ENCODE peak calls at places on chromosomes 5 and 9, in eight cellular contexts. Y, Z, G, J, M, C, O and A are unnamed samples. For H3K27me3, the result is how much of the 10 kb centered on the place peaks cover.

GRCh38 chr9:117278020-117278419 is 136.8 kb downstream of the ASTN2 start:
- DNase-seq in O (no peak), M (no peak), J (no peak), G (no peak), C (no peak), Z (no peak), Y (no peak), A (no peak)

GRCh38 chr5:54309237-54309636 is 1.1 kb downstream of the ARL15 start:
- DNase-seq in Z (no peak), J (no peak), G (no peak), C (no peak), O (no peak), Y (no peak), M (no peak), A (no peak)

GRCh38 chr5:95365302-95366095 is 25.7 kb upstream of the FAM81B start:
- DNase-seq in J (no peak), C (no peak), Z (no peak), O (no peak), Y (no peak), G (no peak), M (no peak), A (no peak)

GRCh38 chr5:98492258-98492657 is 281.2 kb upstream of the RGMB start:
- DNase-seq in M (no peak), O (no peak), J (no peak), Y (no peak), Z (no peak), C (no peak), G (no peak), A (no peak)

GRCh38 chr9:131361202-131361833 is 32.6 kb upstream of the PRRC2B start:
- DNase-seq in M (no peak), Y (peak), O (no peak), C (peak), Z (no peak), J (peak), G (peak), A (no peak)

GRCh38 chr5:54861212-54861894 is 124.0 kb downstream of the ESM1 start:
- DNase-seq in Y (no peak), C (no peak), G (peak), J (no peak), M (no peak), Z (no peak), O (no peak), A (no peak)

GRCh38 chr9:1759901-1760300 is 255.2 kb upstream of the SMARCA2 start:
- DNase-seq in M (no peak), J (no peak), G (no peak), O (no peak), Y (no peak), Z (no peak), C (no peak), A (no peak)

GRCh38 chr5:1315709-1316587 is 21.1 kb upstream of the TERT start:
- DNase-seq in G (no peak), C (no peak), Z (peak), M (peak), O (no peak), Y (peak), J (peak), A (peak)

GRCh38 chr5:149038336-149039075 is 24.4 kb downstream of the SH3TC2 start:
- DNase-seq in M (no peak), G (no peak), O (no peak), C (no peak), J (no peak), Z (no peak), Y (no peak), A (no peak)

GRCh38 chr5:165630211-165630866 is 2124.9 kb downstream of the MAT2B start:
- DNase-seq in Y (no peak), O (no peak), M (peak), J (peak), Z (peak), G (peak), C (no peak), A (no peak)

GRCh38 chr5:178209334-178210072 is 5.2 kb downstream of the HNRNPAB start:
- DNase-seq in Z (no peak), J (no peak), O (no peak), M (no peak), G (no peak), Y (no peak), C (no peak), A (no peak)

GRCh38 chr9:100601216-100601615 is 23.3 kb downstream of the CAVIN4 start:
- DNase-seq in J (peak), M (peak), C (peak), Y (no peak), Z (peak), G (peak), O (no peak), A (no peak)

GRCh38 chr5:93579561-93580386 is 1.2 kb downstream of the NR2F1-AS1 start:
- DNase-seq in O (no peak), G (no peak), M (peak), Y (no peak), C (no peak), J (no peak), Z (no peak), A (no peak)

GRCh38 chr5:121967187-121967586 is 5.4 kb downstream of the SRFBP1 start:
- DNase-seq in J (no peak), O (no peak), M (no peak), Z (no peak), G (no peak), C (no peak), Y (no peak), A (no peak)

GRCh38 chr9:126625329-126626116 is 11.8 kb downstream of the LMX1B start:
- DNase-seq in O (no peak), Z (no peak), Y (no peak), C (no peak), M (no peak), G (no peak), J (no peak), A (no peak)

GRCh38 chr5:178368716-178369300 is 136.2 kb upstream of the PHYKPL start:
- DNase-seq in O (no peak), J (no peak), M (no peak), Y (no peak), Z (no peak), C (no peak), G (no peak), A (no peak)

GRCh38 chr5:75856056-75856455 is 138.8 kb upstream of the POC5 start:
- DNase-seq in C (no peak), J (no peak), O (no peak), Z (no peak), M (no peak), Y (no peak), G (no peak), A (no peak)

DNA sequence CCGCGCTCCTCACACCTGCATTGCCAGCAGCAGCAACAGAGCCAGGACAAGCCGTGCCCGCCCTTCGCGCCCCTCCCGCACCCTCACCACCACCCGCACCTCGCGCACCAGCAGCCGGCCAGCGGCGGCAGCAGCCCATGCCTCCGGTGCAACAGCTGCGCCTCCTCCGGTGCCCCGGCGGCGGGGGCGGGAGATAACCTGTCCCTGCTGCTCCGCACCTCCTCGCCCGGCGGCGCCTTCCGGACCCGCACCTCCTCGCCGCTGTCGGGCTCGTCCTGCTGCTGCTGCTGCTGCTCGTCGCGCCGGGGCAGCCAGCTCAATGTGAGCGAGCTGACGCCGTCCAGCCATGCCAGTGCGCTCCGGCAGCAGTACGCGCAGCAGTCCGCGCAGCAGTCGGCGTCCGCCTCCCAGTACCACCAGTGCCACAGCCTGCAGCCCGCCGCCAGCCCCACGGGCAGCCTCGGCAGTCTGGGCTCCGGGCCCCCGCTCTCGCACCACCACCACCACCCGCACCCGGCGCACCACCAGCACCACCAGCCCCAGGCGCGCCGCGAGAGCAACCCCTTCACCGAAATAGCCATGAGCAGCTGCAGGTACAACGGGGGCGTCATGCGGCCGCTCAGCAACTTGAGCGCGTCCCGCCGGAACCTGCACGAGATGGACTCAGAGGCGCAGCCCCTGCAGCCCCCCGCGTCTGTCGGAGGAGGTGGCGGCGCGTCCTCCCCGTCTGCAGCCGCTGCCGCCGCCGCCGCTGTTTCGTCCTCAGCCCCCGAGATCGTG is 517 bp downstream of the KCNN2 start:
- DNase-seq in J (no peak), M (peak), O (peak), G (peak), C (no peak), Z (no peak), Y (no peak), A (no peak)
- H3K27me3 ChIP-seq in J (half or more), M (under half), O (under half), G (under half), C (under half), Z (under half), Y (under half), A (under half)

DNA sequence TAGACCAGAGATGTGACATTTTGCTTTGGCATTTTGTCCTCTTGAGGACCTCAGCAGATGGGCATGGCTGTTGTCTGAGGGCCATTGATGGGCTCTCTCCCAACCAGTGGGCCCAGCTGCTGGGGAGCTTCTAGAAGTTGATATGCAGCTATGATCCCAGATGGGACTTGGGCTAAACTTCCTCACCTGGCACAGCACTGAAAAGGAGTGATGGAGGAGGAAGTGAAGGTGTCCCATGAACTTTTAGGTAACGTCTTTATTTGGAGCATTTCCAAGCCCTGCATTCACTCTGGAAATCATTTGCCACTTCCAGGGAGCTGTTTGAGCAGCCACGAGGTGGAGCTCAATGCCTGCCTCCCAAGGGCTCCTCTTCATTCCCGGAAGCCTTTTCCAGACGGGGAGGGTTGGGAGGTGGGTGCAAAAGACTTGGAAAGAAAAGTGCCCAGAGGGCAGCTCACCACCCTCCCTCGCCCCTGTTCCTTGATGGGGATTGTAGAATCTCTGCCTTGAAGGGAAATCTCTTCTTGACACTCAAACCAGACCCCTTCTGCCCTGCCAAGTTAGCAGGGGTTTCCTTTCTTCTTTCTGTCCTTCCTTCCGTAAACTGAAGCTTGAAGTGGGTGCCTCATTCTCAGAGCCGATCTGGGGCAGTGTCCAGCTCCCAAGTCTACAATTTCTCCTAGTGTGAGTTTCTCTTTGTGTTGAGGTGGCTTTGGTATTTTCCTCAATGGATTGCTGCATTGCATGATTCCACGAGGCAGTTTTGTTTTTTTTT is 18.1 kb upstream of the NEUROG1 start:
- DNase-seq in C (no peak), Y (no peak), M (no peak), G (peak), Z (peak), O (no peak), J (peak), A (no peak)
- H3K27me3 ChIP-seq in C (under half), Y (under half), M (under half), G (under half), Z (under half), O (half or more), J (under half), A (half or more)

GRCh38 chr9:21976334-21976875 is 17.8 kb downstream of the CDKN2A start:
- DNase-seq in C (no peak), O (no peak), G (no peak), J (no peak), Z (no peak), Y (no peak), M (no peak), A (no peak)
- H3K27me3 ChIP-seq in C (half or more), O (half or more), G (half or more), J (half or more), Z (under half), Y (half or more), M (under half), A (under half)

DNA sequence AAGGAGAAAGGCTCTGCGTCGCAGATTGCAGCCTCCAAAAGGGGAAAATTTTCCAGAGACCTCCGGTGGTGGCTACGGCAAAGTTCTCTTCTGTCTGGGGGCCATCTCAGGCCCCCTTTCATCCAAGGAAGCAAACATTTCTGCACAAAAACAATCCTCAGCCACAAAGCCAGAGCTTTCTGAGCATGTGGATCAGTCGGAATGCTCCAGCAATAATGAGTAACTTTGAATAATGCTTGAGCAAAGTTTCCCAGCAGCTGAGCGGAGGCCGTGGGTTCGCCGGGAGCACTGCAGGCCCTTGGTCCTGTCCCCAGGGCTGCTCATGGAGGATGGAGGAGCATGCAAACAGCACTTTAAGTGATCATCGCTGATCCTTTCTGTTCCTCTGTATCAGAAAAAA is 60.2 kb upstream of the UNC5A start:
- DNase-seq in C (no peak), Y (no peak), G (no peak), Z (no peak), O (no peak), M (no peak), J (no peak), A (no peak)
- H3K27me3 ChIP-seq in C (under half), Y (half or more), G (under half), Z (under half), O (half or more), M (under half), J (half or more), A (under half)

GRCh38 chr9:133519693-133520092 is 5.1 kb downstream of the MYMK start:
- DNase-seq in C (peak), O (no peak), Z (no peak), G (no peak), Y (no peak), J (no peak), M (no peak), A (no peak)

GRCh38 chr9:133518193-133518592 is 6.6 kb downstream of the MYMK start:
- DNase-seq in O (no peak), Z (no peak), M (no peak), J (no peak), C (no peak), G (no peak), Y (no peak), A (no peak)

GRCh38 chr9:133520121-133520835 is 4.5 kb downstream of the MYMK start:
- DNase-seq in G (no peak), Y (no peak), O (no peak), M (no peak), C (peak), J (no peak), Z (no peak), A (no peak)

GRCh38 chr9:133517711-133518110 is 7.0 kb downstream of the MYMK start:
- DNase-seq in J (no peak), C (peak), Z (no peak), Y (no peak), M (no peak), G (no peak), O (no peak), A (no peak)

DNA sequence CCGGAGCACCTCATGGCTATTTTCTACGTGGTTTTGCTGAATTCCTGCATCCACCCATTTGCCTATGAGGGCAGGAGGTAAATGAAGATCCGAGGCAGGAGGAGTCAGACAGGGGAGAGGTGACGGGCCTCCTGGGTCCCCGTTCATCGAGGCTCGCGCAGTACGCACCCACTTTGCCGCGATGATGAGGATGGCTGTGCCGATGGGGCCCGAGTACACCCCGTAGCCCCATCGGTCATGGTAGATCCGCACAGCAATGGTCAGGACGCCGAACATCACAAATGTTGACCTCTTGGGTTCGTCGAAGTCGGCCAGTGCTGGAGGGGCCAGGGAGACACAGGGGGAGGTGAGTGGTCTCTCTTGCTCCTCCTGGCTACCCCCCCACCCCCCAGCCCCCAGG is 6.1 kb downstream of the MYMK start:
- DNase-seq in C (peak), J (no peak), G (no peak), O (no peak), Y (no peak), M (no peak), Z (no peak), A (no peak)
- H3K27me3 ChIP-seq in C (under half), J (under half), G (under half), O (under half), Y (under half), M (under half), Z (under half), A (under half)

GRCh38 chr5:181064987-181065386 is 24.9 kb downstream of the BTNL9 start:
- DNase-seq in M (no peak), Z (no peak), J (no peak), G (no peak), O (no peak), C (no peak), Y (no peak), A (no peak)
- H3K27me3 ChIP-seq in M (under half), Z (under half), J (half or more), G (under half), O (half or more), C (under half), Y (half or more), A (half or more)

GRCh38 chr5:77973253-77973609 is 197.1 kb upstream of the TBCA start:
- DNase-seq in Z (no peak), Y (no peak), C (no peak), G (no peak), O (no peak), J (no peak), M (no peak), A (no peak)

GRCh38 chr5:77972545-77973252 is 196.6 kb upstream of the TBCA start:
- DNase-seq in O (no peak), G (no peak), M (peak), C (no peak), Y (peak), Z (no peak), J (no peak), A (no peak)

GRCh38 chr5:77971965-77972544 is 195.9 kb upstream of the TBCA start:
- DNase-seq in C (no peak), J (no peak), Z (no peak), O (no peak), Y (no peak), M (no peak), G (no peak), A (no peak)

GRCh38 chr5:77974576-77974975 is 198.4 kb upstream of the TBCA start:
- DNase-seq in J (no peak), G (no peak), Y (no peak), M (no peak), Z (no peak), O (no peak), C (no peak), A (no peak)

DNA sequence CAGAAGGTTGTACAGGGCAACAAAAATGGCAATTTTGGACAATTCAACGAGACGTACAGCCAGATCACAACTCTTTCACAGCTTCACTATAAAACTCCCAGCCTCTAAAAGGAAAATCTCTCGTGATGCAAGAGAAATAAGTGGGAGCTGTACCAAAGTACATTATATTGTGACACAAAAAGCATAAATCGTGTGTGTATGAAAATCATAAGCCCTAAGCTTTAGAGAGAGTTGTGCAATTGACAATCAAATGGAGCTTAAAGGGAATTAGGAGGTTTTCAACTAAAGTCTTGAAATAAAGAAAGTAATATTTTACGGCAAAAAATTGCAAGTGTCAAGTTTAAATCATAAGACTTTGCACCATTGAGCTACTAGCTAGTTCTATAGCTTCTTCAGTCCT is 194.8 kb upstream of the TBCA start:
- DNase-seq in J (no peak), M (no peak), G (no peak), C (no peak), O (no peak), Z (no peak), Y (no peak), A (no peak)
- H3K27me3 ChIP-seq in J (half or more), M (under half), G (half or more), C (under half), O (half or more), Z (under half), Y (under half), A (under half)